ENCODE peak calls at places on chromosomes 7 and 10, in eight cellular contexts. One of them, this sample, is unnamed.

GRCh38 chr10:91103384-91104184 is 116.9 kb upstream of the PCGF5 start:
- DNase-seq in NCI-H345: no peak
- DNase-seq in activated CD8-positive, alpha-beta memory T cell treated with anti-CD3 and anti-CD28 coated beads for 48 hours: no peak
- DNase-seq in cardiac muscle cell: no peak
- DNase-seq in SK-MEL-5: no peak
- DNase-seq in GM19239: no peak
- DNase-seq in stimulated activated CD4-positive, alpha-beta T cell treated with anti-CD3 and anti-CD28 coated beads, Interleukin-15, amount 100 ng/mL, for 48 hours: no peak
- DNase-seq in caudate nucleus: no peak
- DNase-seq in this sample: no peak

GRCh38 chr7:141526115-141526514 is 25.1 kb upstream of the AGK start:
- DNase-seq in NCI-H345: no peak
- DNase-seq in activated CD8-positive, alpha-beta memory T cell treated with anti-CD3 and anti-CD28 coated beads for 48 hours: no peak
- DNase-seq in cardiac muscle cell: no peak
- DNase-seq in SK-MEL-5: no peak
- DNase-seq in GM19239: no peak
- DNase-seq in stimulated activated CD4-positive, alpha-beta T cell treated with anti-CD3 and anti-CD28 coated beads, Interleukin-15, amount 100 ng/mL, for 48 hours: no peak
- DNase-seq in caudate nucleus: no peak
- DNase-seq in this sample: no peak

GRCh38 chr7:102095933-102096332 is 190.7 kb upstream of the SH2B2 start:
- DNase-seq in NCI-H345: no peak
- DNase-seq in activated CD8-positive, alpha-beta memory T cell treated with anti-CD3 and anti-CD28 coated beads for 48 hours: no peak
- DNase-seq in cardiac muscle cell: no peak
- DNase-seq in SK-MEL-5: no peak
- DNase-seq in GM19239: no peak
- DNase-seq in stimulated activated CD4-positive, alpha-beta T cell treated with anti-CD3 and anti-CD28 coated beads, Interleukin-15, amount 100 ng/mL, for 48 hours: no peak
- DNase-seq in caudate nucleus: no peak
- DNase-seq in this sample: no peak

GRCh38 chr10:101817542-101818118 is 614 bp downstream of the OGA start:
- DNase-seq in NCI-H345: no peak
- DNase-seq in activated CD8-positive, alpha-beta memory T cell treated with anti-CD3 and anti-CD28 coated beads for 48 hours: no peak
- DNase-seq in cardiac muscle cell: no peak
- DNase-seq in SK-MEL-5: peak; percentile 80
- DNase-seq in GM19239: no peak
- DNase-seq in stimulated activated CD4-positive, alpha-beta T cell treated with anti-CD3 and anti-CD28 coated beads, Interleukin-15, amount 100 ng/mL, for 48 hours: no peak
- DNase-seq in caudate nucleus: peak; percentile 56
- DNase-seq in this sample: peak; percentile 26

GRCh38 chr10:14003517-14003916 is 327.2 kb downstream of the FRMD4A start:
- DNase-seq in NCI-H345: no peak
- DNase-seq in activated CD8-positive, alpha-beta memory T cell treated with anti-CD3 and anti-CD28 coated beads for 48 hours: no peak
- DNase-seq in cardiac muscle cell: no peak
- DNase-seq in SK-MEL-5: no peak
- DNase-seq in GM19239: no peak
- DNase-seq in stimulated activated CD4-positive, alpha-beta T cell treated with anti-CD3 and anti-CD28 coated beads, Interleukin-15, amount 100 ng/mL, for 48 hours: no peak
- DNase-seq in caudate nucleus: no peak
- DNase-seq in this sample: no peak

GRCh38 chr7:35983585-35983984 is 169.5 kb upstream of the EEPD1 start:
- DNase-seq in NCI-H345: no peak
- DNase-seq in activated CD8-positive, alpha-beta memory T cell treated with anti-CD3 and anti-CD28 coated beads for 48 hours: no peak
- DNase-seq in cardiac muscle cell: no peak
- DNase-seq in SK-MEL-5: no peak
- DNase-seq in GM19239: no peak
- DNase-seq in stimulated activated CD4-positive, alpha-beta T cell treated with anti-CD3 and anti-CD28 coated beads, Interleukin-15, amount 100 ng/mL, for 48 hours: no peak
- DNase-seq in caudate nucleus: no peak
- DNase-seq in this sample: no peak

GRCh38 chr7:107147464-107148214 is 21.2 kb upstream of the HBP1 start:
- DNase-seq in NCI-H345: no peak
- DNase-seq in activated CD8-positive, alpha-beta memory T cell treated with anti-CD3 and anti-CD28 coated beads for 48 hours: no peak
- DNase-seq in cardiac muscle cell: peak; percentile 26
- DNase-seq in SK-MEL-5: peak; percentile 77
- DNase-seq in GM19239: no peak
- DNase-seq in stimulated activated CD4-positive, alpha-beta T cell treated with anti-CD3 and anti-CD28 coated beads, Interleukin-15, amount 100 ng/mL, for 48 hours: no peak
- DNase-seq in caudate nucleus: peak; percentile 6
- DNase-seq in this sample: peak; percentile 8

GRCh38 chr7:44195901-44196300 is 4.9 kb upstream of the YKT6 start:
- DNase-seq in NCI-H345: no peak
- DNase-seq in activated CD8-positive, alpha-beta memory T cell treated with anti-CD3 and anti-CD28 coated beads for 48 hours: no peak
- DNase-seq in cardiac muscle cell: no peak
- DNase-seq in SK-MEL-5: peak; percentile 45
- DNase-seq in GM19239: no peak
- DNase-seq in stimulated activated CD4-positive, alpha-beta T cell treated with anti-CD3 and anti-CD28 coated beads, Interleukin-15, amount 100 ng/mL, for 48 hours: no peak
- DNase-seq in caudate nucleus: no peak
- DNase-seq in this sample: no peak

GRCh38 chr7:70647801-70648491 is 484.0 kb upstream of the GALNT17 start:
- DNase-seq in NCI-H345: no peak
- DNase-seq in activated CD8-positive, alpha-beta memory T cell treated with anti-CD3 and anti-CD28 coated beads for 48 hours: peak; percentile 44
- DNase-seq in cardiac muscle cell: no peak
- DNase-seq in SK-MEL-5: no peak
- DNase-seq in GM19239: peak; percentile 7
- DNase-seq in stimulated activated CD4-positive, alpha-beta T cell treated with anti-CD3 and anti-CD28 coated beads, Interleukin-15, amount 100 ng/mL, for 48 hours: peak; percentile 71
- DNase-seq in caudate nucleus: no peak
- DNase-seq in this sample: peak; percentile 66

GRCh38 chr10:3472705-3473078 is 300.1 kb upstream of the PITRM1 start:
- DNase-seq in NCI-H345: no peak
- DNase-seq in activated CD8-positive, alpha-beta memory T cell treated with anti-CD3 and anti-CD28 coated beads for 48 hours: no peak
- DNase-seq in cardiac muscle cell: no peak
- DNase-seq in SK-MEL-5: no peak
- DNase-seq in GM19239: no peak
- DNase-seq in stimulated activated CD4-positive, alpha-beta T cell treated with anti-CD3 and anti-CD28 coated beads, Interleukin-15, amount 100 ng/mL, for 48 hours: no peak
- DNase-seq in caudate nucleus: no peak
- DNase-seq in this sample: no peak

GRCh38 chr10:126839094-126839761 is 66.0 kb upstream of the DOCK1 start:
- DNase-seq in NCI-H345: peak; percentile 80
- DNase-seq in activated CD8-positive, alpha-beta memory T cell treated with anti-CD3 and anti-CD28 coated beads for 48 hours: no peak
- DNase-seq in cardiac muscle cell: no peak
- DNase-seq in SK-MEL-5: no peak
- DNase-seq in GM19239: no peak
- DNase-seq in stimulated activated CD4-positive, alpha-beta T cell treated with anti-CD3 and anti-CD28 coated beads, Interleukin-15, amount 100 ng/mL, for 48 hours: no peak
- DNase-seq in caudate nucleus: peak; percentile 84
- DNase-seq in this sample: no peak

GRCh38 chr10:75461672-75462649 is 30.5 kb downstream of the LRMDA start:
- DNase-seq in NCI-H345: no peak
- DNase-seq in activated CD8-positive, alpha-beta memory T cell treated with anti-CD3 and anti-CD28 coated beads for 48 hours: no peak
- DNase-seq in cardiac muscle cell: no peak
- DNase-seq in SK-MEL-5: no peak
- DNase-seq in GM19239: no peak
- DNase-seq in stimulated activated CD4-positive, alpha-beta T cell treated with anti-CD3 and anti-CD28 coated beads, Interleukin-15, amount 100 ng/mL, for 48 hours: no peak
- DNase-seq in caudate nucleus: no peak
- DNase-seq in this sample: no peak

GRCh38 chr7:48426966-48427555 is 255.8 kb downstream of the ABCA13 start:
- DNase-seq in NCI-H345: peak; percentile 77
- DNase-seq in activated CD8-positive, alpha-beta memory T cell treated with anti-CD3 and anti-CD28 coated beads for 48 hours: no peak
- DNase-seq in cardiac muscle cell: no peak
- DNase-seq in SK-MEL-5: no peak
- DNase-seq in GM19239: no peak
- DNase-seq in stimulated activated CD4-positive, alpha-beta T cell treated with anti-CD3 and anti-CD28 coated beads, Interleukin-15, amount 100 ng/mL, for 48 hours: no peak
- DNase-seq in caudate nucleus: no peak
- DNase-seq in this sample: no peak

GRCh38 chr7:98569606-98570337 is 47.3 kb upstream of the NPTX2 start:
- DNase-seq in NCI-H345: no peak
- DNase-seq in activated CD8-positive, alpha-beta memory T cell treated with anti-CD3 and anti-CD28 coated beads for 48 hours: no peak
- DNase-seq in cardiac muscle cell: no peak
- DNase-seq in SK-MEL-5: peak; percentile 54
- DNase-seq in GM19239: no peak
- DNase-seq in stimulated activated CD4-positive, alpha-beta T cell treated with anti-CD3 and anti-CD28 coated beads, Interleukin-15, amount 100 ng/mL, for 48 hours: no peak
- DNase-seq in caudate nucleus: peak; percentile 83
- DNase-seq in this sample: no peak

GRCh38 chr7:151597541-151597940 is 77.8 kb upstream of the RHEB start:
- DNase-seq in NCI-H345: no peak
- DNase-seq in activated CD8-positive, alpha-beta memory T cell treated with anti-CD3 and anti-CD28 coated beads for 48 hours: no peak
- DNase-seq in cardiac muscle cell: no peak
- DNase-seq in SK-MEL-5: no peak
- DNase-seq in GM19239: no peak
- DNase-seq in stimulated activated CD4-positive, alpha-beta T cell treated with anti-CD3 and anti-CD28 coated beads, Interleukin-15, amount 100 ng/mL, for 48 hours: no peak
- DNase-seq in caudate nucleus: no peak
- DNase-seq in this sample: no peak

GRCh38 chr10:16944081-16944922 is 127.1 kb upstream of the RSU1 start:
- DNase-seq in NCI-H345: no peak
- DNase-seq in activated CD8-positive, alpha-beta memory T cell treated with anti-CD3 and anti-CD28 coated beads for 48 hours: no peak
- DNase-seq in cardiac muscle cell: no peak
- DNase-seq in SK-MEL-5: no peak
- DNase-seq in GM19239: no peak
- DNase-seq in stimulated activated CD4-positive, alpha-beta T cell treated with anti-CD3 and anti-CD28 coated beads, Interleukin-15, amount 100 ng/mL, for 48 hours: no peak
- DNase-seq in caudate nucleus: no peak
- DNase-seq in this sample: no peak

GRCh38 chr10:77104459-77104980 is 533.1 kb downstream of the KCNMA1 start:
- DNase-seq in NCI-H345: no peak
- DNase-seq in activated CD8-positive, alpha-beta memory T cell treated with anti-CD3 and anti-CD28 coated beads for 48 hours: no peak
- DNase-seq in cardiac muscle cell: no peak
- DNase-seq in SK-MEL-5: no peak
- DNase-seq in GM19239: no peak
- DNase-seq in stimulated activated CD4-positive, alpha-beta T cell treated with anti-CD3 and anti-CD28 coated beads, Interleukin-15, amount 100 ng/mL, for 48 hours: no peak
- DNase-seq in caudate nucleus: no peak
- DNase-seq in this sample: no peak

GRCh38 chr10:2081501-2081900 is 344.2 kb upstream of the ADARB2 start:
- DNase-seq in NCI-H345: no peak
- DNase-seq in activated CD8-positive, alpha-beta memory T cell treated with anti-CD3 and anti-CD28 coated beads for 48 hours: no peak
- DNase-seq in cardiac muscle cell: no peak
- DNase-seq in SK-MEL-5: no peak
- DNase-seq in GM19239: no peak
- DNase-seq in stimulated activated CD4-positive, alpha-beta T cell treated with anti-CD3 and anti-CD28 coated beads, Interleukin-15, amount 100 ng/mL, for 48 hours: no peak
- DNase-seq in caudate nucleus: no peak
- DNase-seq in this sample: no peak

GRCh38 chr10:124997791-124998623 is 56.1 kb downstream of the ZRANB1 start:
- DNase-seq in NCI-H345: no peak
- DNase-seq in activated CD8-positive, alpha-beta memory T cell treated with anti-CD3 and anti-CD28 coated beads for 48 hours: no peak
- DNase-seq in cardiac muscle cell: no peak
- DNase-seq in SK-MEL-5: no peak
- DNase-seq in GM19239: no peak
- DNase-seq in stimulated activated CD4-positive, alpha-beta T cell treated with anti-CD3 and anti-CD28 coated beads, Interleukin-15, amount 100 ng/mL, for 48 hours: no peak
- DNase-seq in caudate nucleus: no peak
- DNase-seq in this sample: no peak

GRCh38 chr7:34036069-34036920 is 131.0 kb downstream of the BMPER start:
- DNase-seq in NCI-H345: peak; percentile 64
- DNase-seq in activated CD8-positive, alpha-beta memory T cell treated with anti-CD3 and anti-CD28 coated beads for 48 hours: no peak
- DNase-seq in cardiac muscle cell: peak; percentile 70
- DNase-seq in SK-MEL-5: no peak
- DNase-seq in GM19239: no peak
- DNase-seq in stimulated activated CD4-positive, alpha-beta T cell treated with anti-CD3 and anti-CD28 coated beads, Interleukin-15, amount 100 ng/mL, for 48 hours: no peak
- DNase-seq in caudate nucleus: peak; percentile 16
- DNase-seq in this sample: no peak

GRCh38 chr7:133542209-133542780 is 289.4 kb downstream of the EXOC4 start:
- DNase-seq in NCI-H345: no peak
- DNase-seq in activated CD8-positive, alpha-beta memory T cell treated with anti-CD3 and anti-CD28 coated beads for 48 hours: no peak
- DNase-seq in cardiac muscle cell: no peak
- DNase-seq in SK-MEL-5: no peak
- DNase-seq in GM19239: no peak
- DNase-seq in stimulated activated CD4-positive, alpha-beta T cell treated with anti-CD3 and anti-CD28 coated beads, Interleukin-15, amount 100 ng/mL, for 48 hours: no peak
- DNase-seq in caudate nucleus: no peak
- DNase-seq in this sample: no peak

GRCh38 chr10:93152136-93152535 is 78.4 kb downstream of the CYP26A1 start:
- DNase-seq in NCI-H345: no peak
- DNase-seq in activated CD8-positive, alpha-beta memory T cell treated with anti-CD3 and anti-CD28 coated beads for 48 hours: no peak
- DNase-seq in cardiac muscle cell: no peak
- DNase-seq in SK-MEL-5: no peak
- DNase-seq in GM19239: no peak
- DNase-seq in stimulated activated CD4-positive, alpha-beta T cell treated with anti-CD3 and anti-CD28 coated beads, Interleukin-15, amount 100 ng/mL, for 48 hours: no peak
- DNase-seq in caudate nucleus: no peak
- DNase-seq in this sample: no peak

GRCh38 chr7:151125835-151126481 is 39.7 kb downstream of the AGAP3 start:
- DNase-seq in NCI-H345: peak; percentile 26
- DNase-seq in activated CD8-positive, alpha-beta memory T cell treated with anti-CD3 and anti-CD28 coated beads for 48 hours: no peak
- DNase-seq in cardiac muscle cell: peak; percentile 65
- DNase-seq in SK-MEL-5: no peak
- DNase-seq in GM19239: no peak
- DNase-seq in stimulated activated CD4-positive, alpha-beta T cell treated with anti-CD3 and anti-CD28 coated beads, Interleukin-15, amount 100 ng/mL, for 48 hours: no peak
- DNase-seq in caudate nucleus: peak; percentile 35
- DNase-seq in this sample: no peak

GRCh38 chr7:111650456-111650999 is 88.2 kb upstream of the IMMP2L start:
- DNase-seq in NCI-H345: no peak
- DNase-seq in activated CD8-positive, alpha-beta memory T cell treated with anti-CD3 and anti-CD28 coated beads for 48 hours: no peak
- DNase-seq in cardiac muscle cell: no peak
- DNase-seq in SK-MEL-5: no peak
- DNase-seq in GM19239: no peak
- DNase-seq in stimulated activated CD4-positive, alpha-beta T cell treated with anti-CD3 and anti-CD28 coated beads, Interleukin-15, amount 100 ng/mL, for 48 hours: no peak
- DNase-seq in caudate nucleus: no peak
- DNase-seq in this sample: no peak

This sample was measured in effector CD4-positive, alpha-beta T cell.